ENCODE peak calls at places on chromosomes 11 and 22, in ten cellular contexts. R, F, S, Z, E, U, M, X, Y and J are unnamed samples.
A peak's percentile ranks its signal among the peaks of the same experiment; 100 is the strongest.

GRCh38 chr22:32202539-32203180 is 2.2 kb downstream of the RFPL2 start:
- DNase-seq in X (no peak), F (peak; percentile 78), M (peak; percentile 14), R (peak; percentile 67), S (peak; percentile 21), E (peak; percentile 43), U (peak; percentile 41), Z (peak; percentile 23), Y (peak; percentile 85), J (peak; percentile 58)

GRCh38 chr11:8597182-8597581 is 3.2 kb upstream of the STK33 start:
- DNase-seq in S (no peak), F (no peak), M (peak; percentile 78), X (no peak), U (peak; percentile 79), Y (no peak), R (no peak), E (peak; percentile 72), Z (peak; percentile 30), J (peak; percentile 37)

GRCh38 chr11:95245038-95245437 is 14.0 kb upstream of the SESN3 start:
- DNase-seq in Z (peak; percentile 26), R (no peak), X (no peak), F (no peak), S (peak; percentile 52), U (peak; percentile 80), Y (no peak), M (peak; percentile 72), E (no peak), J (peak; percentile 11)

GRCh38 chr11:18294862-18295261 is 27.1 kb downstream of the HPS5 start:
- DNase-seq in S (no peak), F (no peak), M (no peak), U (no peak), X (no peak), Z (no peak), Y (no peak), E (no peak), R (no peak), J (no peak)

GRCh38 chr11:124415356-124415923 is 9.2 kb downstream of the OR8B4 start:
- DNase-seq in M (peak; percentile 26), Y (no peak), U (peak; percentile 40), R (no peak), S (no peak), X (no peak), E (peak; percentile 8), Z (peak; percentile 64), F (peak; percentile 60), J (peak; percentile 69)

GRCh38 chr11:119363081-119363861 is 16.8 kb upstream of the MFRP start:
- DNase-seq in Z (no peak), Y (peak; percentile 66), F (no peak), U (no peak), X (no peak), S (no peak), E (no peak), M (no peak), R (no peak), J (no peak)

GRCh38 chr11:60767388-60767811 is 10.7 kb downstream of the MS4A15 start:
- DNase-seq in E (no peak), Z (no peak), U (no peak), M (no peak), S (no peak), R (no peak), F (no peak), X (no peak), Y (peak; percentile 86), J (no peak)

GRCh38 chr22:27400811-27401210 is 400.7 kb downstream of the MN1 start:
- DNase-seq in X (no peak), M (no peak), Z (no peak), R (no peak), Y (no peak), F (no peak), U (no peak), S (no peak), E (no peak), J (no peak)

GRCh38 chr22:43563571-43563970 is 151.8 kb downstream of the MPPED1 start:
- DNase-seq in E (no peak), M (no peak), F (no peak), Z (no peak), S (no peak), X (no peak), U (no peak), R (no peak), Y (no peak), J (no peak)

GRCh38 chr22:50613291-50613981 is 12.8 kb downstream of the MAPK8IP2 start:
- DNase-seq in U (no peak), Y (peak; percentile 76), S (no peak), F (peak; percentile 13), R (peak; percentile 83), Z (no peak), E (no peak), X (peak; percentile 73), M (no peak), J (peak; percentile 60)

GRCh38 chr11:67369275-67369674 is 4.1 kb downstream of the CLCF1 start:
- DNase-seq in S (no peak), E (no peak), X (no peak), R (no peak), Z (no peak), M (no peak), Y (no peak), U (no peak), F (no peak), J (no peak)

GRCh38 chr11:131880976-131881375 is 510.6 kb downstream of the NTM start:
- DNase-seq in E (no peak), F (no peak), R (no peak), U (no peak), X (no peak), S (no peak), Y (no peak), M (no peak), Z (no peak), J (no peak)

GRCh38 chr11:131886201-131886600 is 515.8 kb downstream of the NTM start:
- DNase-seq in F (no peak), R (no peak), S (no peak), U (peak; percentile 38), Z (no peak), M (no peak), X (no peak), E (no peak), Y (no peak), J (peak; percentile 79)

GRCh38 chr11:131884461-131885073 is 514.2 kb downstream of the NTM start:
- DNase-seq in X (no peak), Y (no peak), M (no peak), F (no peak), E (no peak), R (no peak), U (no peak), S (peak; percentile 68), Z (no peak), J (no peak)

GRCh38 chr11:131885371-131885770 is 515.0 kb downstream of the NTM start:
- DNase-seq in F (no peak), R (no peak), S (no peak), Y (no peak), U (no peak), E (no peak), M (no peak), Z (no peak), X (no peak), J (no peak)

GRCh38 chr11:131883332-131883731 is 512.9 kb downstream of the NTM start:
- DNase-seq in U (no peak), X (no peak), S (no peak), Z (no peak), Y (no peak), M (no peak), F (no peak), E (no peak), R (no peak), J (no peak)
- TF ChIP-seq CTCF in U (no peak), X (no peak), S (no peak), Z (no peak), Y (peak; percentile 74), M (no peak), F (no peak), E (no peak), R (no peak), J (no peak)

GRCh38 chr11:110713469-110713776 is 1.2 kb upstream of the ARHGAP20 start:
- DNase-seq in R (no peak), F (no peak), S (no peak), E (no peak), U (no peak), X (no peak), Y (no peak), M (no peak), Z (no peak), J (no peak)
- H3K4me3 ChIP-seq in R (no peak overlapping the region), F (no peak overlapping the region), S (no peak overlapping the region), E (no peak overlapping the region), U (peak overlapping the region; percentile 81), X (peak overlapping the region; percentile 85), Y (no peak overlapping the region), M (no peak overlapping the region), Z (no peak overlapping the region), J (no peak overlapping the region)

GRCh38 chr22:42070517-42071422 is at the start of gene NAGA:
- DNase-seq in R (peak; percentile 97), X (peak; percentile 98), S (peak; percentile 91), F (peak; percentile 97), E (peak; percentile 98), M (peak; percentile 95), Y (peak; percentile 97), U (peak; percentile 98), Z (peak; percentile 98), J (peak; percentile 94)

GRCh38 chr22:42073568-42074152 is 388 bp upstream of the PHETA2 start:
- DNase-seq in E (no peak), U (no peak), Z (no peak), Y (no peak), X (no peak), R (no peak), M (no peak), F (no peak), S (no peak), J (no peak)

GRCh38 chr22:42074153-42074750 is at the start of gene PHETA2:
- DNase-seq in E (no peak), F (peak; percentile 14), Y (peak; percentile 68), Z (peak; percentile 42), X (peak; percentile 75), M (no peak), R (no peak), U (peak; percentile 51), S (no peak), J (no peak)

GRCh38 chr22:42074846-42075245 is 798 bp downstream of the PHETA2 start:
- DNase-seq in E (no peak), Y (no peak), S (no peak), U (no peak), M (no peak), R (no peak), F (no peak), Z (no peak), X (peak; percentile 39), J (no peak)

GRCh38 chr22:42072606-42073330 is 1.3 kb upstream of the PHETA2 start:
- DNase-seq in E (no peak), Y (no peak), Z (no peak), R (no peak), X (no peak), U (no peak), F (peak; percentile 66), S (no peak), M (no peak), J (no peak)
- TF ChIP-seq CTCF in E (no peak), Y (peak; percentile 49), Z (no peak), R (no peak), X (no peak), U (no peak), F (no peak), S (no peak), M (no peak), J (no peak)

DNA sequence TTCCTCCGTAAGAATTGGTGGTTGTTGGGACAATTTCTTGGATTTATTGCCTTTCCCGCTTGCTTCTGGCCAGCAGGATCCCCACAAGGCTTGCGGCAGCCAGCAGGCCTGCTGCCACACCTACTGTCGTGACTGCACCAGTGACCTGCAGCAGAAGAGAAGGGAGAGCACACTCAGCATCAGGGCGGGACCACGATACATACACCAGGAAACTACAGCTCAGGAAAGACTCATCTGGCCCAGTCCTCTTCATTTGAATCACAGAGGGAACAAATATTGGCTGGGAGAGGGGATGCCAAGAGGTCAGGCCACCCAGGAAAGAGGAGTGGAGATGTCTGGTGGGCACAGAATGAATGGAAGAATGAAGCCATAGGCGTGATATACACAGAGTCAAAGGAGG is 10.3 kb downstream of the PLAAT2 start:
- DNase-seq in R (no peak), S (no peak), Y (peak; percentile 43), E (no peak), U (no peak), F (no peak), Z (no peak), M (no peak), X (no peak), J (peak; percentile 64)
- H3K4me3 ChIP-seq in R (no peak overlapping the region), S (no peak overlapping the region), Y (no peak overlapping the region), E (no peak overlapping the region), U (no peak overlapping the region), F (no peak overlapping the region), Z (no peak overlapping the region), M (no peak overlapping the region), X (no peak overlapping the region), J (no peak overlapping the region)